ENCODE peak calls at places on chromosomes 16 and 17, in seven cellular contexts. D is T-helper 17 cell; S is WTC11; U is dermis blood vessel endothelial cell; V is gastrocnemius medialis; Z is CD8-positive, alpha-beta memory T cell; G is ureter. L is an unnamed sample.

GRCh38 chr16:66324785-66325184 is 41.7 kb upstream of the CDH5 start:
- DNase-seq in D (no peak), S (peak; percentile 74), U (peak; percentile 54), V (no peak), Z (no peak), G (no peak), L (no peak)

GRCh38 chr16:28304214-28304613 is 11.9 kb downstream of the SBK1 start:
- DNase-seq in D (no peak), S (peak; percentile 74), U (peak; percentile 58), V (no peak), Z (no peak), G (no peak), L (no peak)

GRCh38 chr16:66446737-66447136 is 19.6 kb downstream of the BEAN1 start:
- DNase-seq in D (no peak), S (no peak), U (no peak), V (no peak), Z (no peak), G (no peak), L (no peak)

GRCh38 chr17:3683054-3683511 is 12.9 kb downstream of the P2RX5 start:
- DNase-seq in D (peak; percentile 44), S (peak; percentile 64), U (peak; percentile 61), V (no peak), Z (peak; percentile 56), G (no peak), L (peak; percentile 74)

GRCh38 chr16:47904691-47905090 is 251.1 kb downstream of the ABCC12 start:
- DNase-seq in D (no peak), S (no peak), U (no peak), V (no peak), Z (no peak), G (no peak), L (no peak)

GRCh38 chr17:75325827-75326586 is 36.8 kb upstream of the SLC25A19 start:
- DNase-seq in D (no peak), S (no peak), U (peak; percentile 91), V (no peak), Z (no peak), G (no peak), L (no peak)

GRCh38 chr17:50396261-50397110 is 837 bp downstream of the LRRC59 start:
- DNase-seq in D (no peak), S (no peak), U (peak; percentile 65), V (no peak), Z (peak; percentile 12), G (peak; percentile 56), L (no peak)

GRCh38 chr17:41049110-41049509 is 2.0 kb upstream of the KRTAP2-1 start:
- DNase-seq in D (no peak), S (no peak), U (peak; percentile 5), V (no peak), Z (no peak), G (no peak), L (no peak)

GRCh38 chr17:10396529-10397163 is 23.8 kb upstream of the MYH13 start:
- DNase-seq in D (no peak), S (no peak), U (no peak), V (no peak), Z (no peak), G (no peak), L (no peak)

GRCh38 chr16:29906520-29907244 is 6.4 kb downstream of the ASPHD1 start:
- DNase-seq in D (no peak), S (no peak), U (no peak), V (no peak), Z (no peak), G (no peak), L (no peak)

GRCh38 chr17:53631486-53631885 is 191.2 kb upstream of the KIF2B start:
- DNase-seq in D (no peak), S (no peak), U (no peak), V (no peak), Z (no peak), G (no peak), L (no peak)

GRCh38 chr16:48720266-48720665 is 110.3 kb upstream of the N4BP1 start:
- DNase-seq in D (no peak), S (peak; percentile 74), U (peak; percentile 1), V (no peak), Z (no peak), G (no peak), L (no peak)

GRCh38 chr17:39753514-39754160 is 15.9 kb downstream of the GRB7 start:
- DNase-seq in D (peak; percentile 59), S (peak; percentile 51), U (no peak), V (no peak), Z (no peak), G (peak; percentile 66), L (no peak)

GRCh38 chr16:57113664-57114063 is 21.3 kb downstream of the CPNE2 start:
- DNase-seq in D (no peak), S (no peak), U (no peak), V (no peak), Z (no peak), G (no peak), L (no peak)

GRCh38 chr16:71358464-71359031 is at the start of gene CALB2:
- DNase-seq in D (peak; percentile 67), S (peak; percentile 81), U (peak; percentile 71), V (no peak), Z (peak; percentile 52), G (peak; percentile 47), L (peak; percentile 72)

GRCh38 chr16:84844049-84844350 is 24.2 kb downstream of the CRISPLD2 start:
- DNase-seq in D (no peak), S (no peak), U (no peak), V (no peak), Z (no peak), G (no peak), L (no peak)

GRCh38 chr16:29675811-29676643 is 3.0 kb upstream of the QPRT start:
- DNase-seq in D (no peak), S (no peak), U (peak; percentile 35), V (no peak), Z (no peak), G (no peak), L (no peak)

GRCh38 chr17:4420692-4421131 is 13.0 kb upstream of the SPNS3 start:
- DNase-seq in D (peak; percentile 31), S (peak; percentile 61), U (peak; percentile 91), V (peak; percentile 36), Z (peak; percentile 69), G (peak; percentile 74), L (peak; percentile 54)

GRCh38 chr17:82327289-82327688 is 6.3 kb downstream of the SECTM1 start:
- DNase-seq in D (no peak), S (no peak), U (no peak), V (no peak), Z (no peak), G (no peak), L (no peak)

GRCh38 chr16:23999663-24000062 is 163.9 kb downstream of the PRKCB start:
- DNase-seq in D (no peak), S (no peak), U (no peak), V (no peak), Z (no peak), G (no peak), L (no peak)

GRCh38 chr16:86662195-86662594 is 83.8 kb downstream of the FOXL1 start:
- DNase-seq in D (no peak), S (no peak), U (no peak), V (no peak), Z (no peak), G (no peak), L (no peak)

GRCh38 chr17:6509295-6509771 is 47.0 kb downstream of the PITPNM3 start:
- DNase-seq in D (no peak), S (no peak), U (no peak), V (no peak), Z (no peak), G (no peak), L (no peak)

GRCh38 chr16:50279142-50279865 is 13.0 kb downstream of the ADCY7 start:
- DNase-seq in D (no peak), S (no peak), U (peak; percentile 19), V (peak; percentile 43), Z (no peak), G (no peak), L (no peak)

GRCh38 chr17:70320642-70321345 is 151.5 kb downstream of the KCNJ2 start:
- DNase-seq in D (no peak), S (no peak), U (no peak), V (no peak), Z (no peak), G (no peak), L (no peak)

GRCh38 chr17:43772877-43773648 is 5.7 kb downstream of the DUSP3 start:
- DNase-seq in D (no peak), S (no peak), U (no peak), V (peak; percentile 62), Z (no peak), G (peak; percentile 41), L (no peak)

GRCh38 chr17:79413591-79413990 is 197.3 kb downstream of the RBFOX3 start:
- DNase-seq in D (no peak), S (no peak), U (no peak), V (no peak), Z (no peak), G (no peak), L (no peak)

GRCh38 chr17:2093349-2093748 is 38.4 kb downstream of the HIC1 start:
- DNase-seq in D (no peak), S (no peak), U (no peak), V (no peak), Z (no peak), G (no peak), L (no peak)

GRCh38 chr17:55672585-55673501 is 49.8 kb downstream of the TMEM100 start:
- DNase-seq in D (no peak), S (no peak), U (no peak), V (no peak), Z (no peak), G (no peak), L (no peak)

GRCh38 chr17:8122391-8122922 is 1.4 kb downstream of the HES7 start:
- DNase-seq in D (no peak), S (peak; percentile 77), U (peak; percentile 39), V (no peak), Z (peak; percentile 12), G (no peak), L (no peak)

L was measured in memory B cell.